ENCODE peak calls at places on chromosomes 3 and 15, in four cellular contexts. S is H1, I is K562, V is GM12878. M is an unnamed sample.

GRCh38 chr3:43895573-43895972 is 204.8 kb downstream of the ABHD5 start:
- DNase-seq in V (no peak), I (no peak), S (no peak), M (no peak)

GRCh38 chr3:160612386-160613115 is 47.2 kb upstream of the KPNA4 start:
- DNase-seq in I (no peak), S (no peak), V (no peak), M (no peak)

GRCh38 chr3:118838871-118839270 is 195.8 kb downstream of the IGSF11 start:
- DNase-seq in V (no peak), S (no peak), I (no peak), M (no peak)

GRCh38 chr3:196995646-196996355 is 27.2 kb upstream of the PIGZ start:
- DNase-seq in S (no peak), I (no peak), V (no peak), M (no peak)

GRCh38 chr3:66428733-66429132 is 72.1 kb downstream of the LRIG1 start:
- DNase-seq in V (no peak), I (no peak), S (no peak), M (no peak)

GRCh38 chr3:141228385-141228784 is 3.2 kb upstream of the PXYLP1 start:
- DNase-seq in I (no peak), S (peak; percentile 10), V (no peak), M (peak; percentile 44)

GRCh38 chr3:98560911-98561310 is 29.1 kb downstream of the GPR15 start:
- DNase-seq in V (no peak), S (no peak), I (no peak), M (no peak)

GRCh38 chr3:60935709-60936108 is 315.5 kb downstream of the FHIT start:
- DNase-seq in I (no peak), S (no peak), V (no peak), M (no peak)

GRCh38 chr3:193729088-193729465 is 136.1 kb downstream of the OPA1 start:
- DNase-seq in I (no peak), V (no peak), S (no peak), M (no peak)

GRCh38 chr3:94500146-94500545 is 437.3 kb downstream of the NSUN3 start:
- DNase-seq in I (no peak), V (no peak), S (no peak), M (no peak)

GRCh38 chr15:90873998-90874605 is 5.7 kb downstream of the FURIN start:
- DNase-seq in S (peak; percentile 71), I (peak; percentile 80), V (no peak), M (peak; percentile 97)

GRCh38 chr3:76024640-76025039 is 239.3 kb upstream of the ZNF717 start:
- DNase-seq in S (no peak), I (peak; percentile 0), V (no peak), M (peak; percentile 3)

GRCh38 chr3:6928064-6928463 is 67.1 kb downstream of the GRM7 start:
- DNase-seq in I (no peak), V (no peak), S (no peak), M (no peak)

GRCh38 chr15:55434989-55435825 is 26.9 kb downstream of the PIERCE2 start:
- DNase-seq in I (peak; percentile 76), S (peak; percentile 35), V (no peak), M (peak; percentile 54)

GRCh38 chr3:7260975-7261374 is 400.1 kb downstream of the GRM7 start:
- DNase-seq in S (no peak), I (no peak), V (no peak), M (no peak)

GRCh38 chr15:76310470-76311070 is 699 bp downstream of the ETFA start:
- DNase-seq in S (no peak), V (no peak), I (peak; percentile 55), M (no peak)

GRCh38 chr3:169268942-169269460 is 394.5 kb downstream of the MECOM start:
- DNase-seq in I (no peak), V (no peak), S (no peak), M (no peak)

GRCh38 chr3:54188176-54188791 is 65.9 kb downstream of the CACNA2D3 start:
- DNase-seq in S (peak; percentile 72), I (peak; percentile 58), V (no peak), M (peak; percentile 53)

GRCh38 chr15:69729167-69729748 is 276.6 kb downstream of the RPLP1 start:
- DNase-seq in S (peak; percentile 88), V (no peak), I (peak; percentile 41), M (no peak)

GRCh38 chr3:12935023-12935860 is 93.9 kb upstream of the RPL32 start:
- DNase-seq in V (no peak), I (peak; percentile 71), S (no peak), M (no peak)

GRCh38 chr3:188756241-188756640 is 415.5 kb upstream of the TPRG1 start:
- DNase-seq in V (no peak), S (no peak), I (no peak), M (no peak)

GRCh38 chr3:158532099-158532734 is 38.8 kb upstream of the MLF1 start:
- DNase-seq in S (no peak), V (no peak), I (peak; percentile 39), M (peak; percentile 44)

GRCh38 chr3:141076026-141076797 is 25.1 kb downstream of the SPSB4 start:
- DNase-seq in V (no peak), I (no peak), S (no peak), M (no peak)

GRCh38 chr3:104392327-104392726 is 974.4 kb upstream of the ALCAM start:
- DNase-seq in S (no peak), V (no peak), I (no peak), M (peak; percentile 4)

GRCh38 chr3:414063-414462 is 217.5 kb downstream of the CHL1 start:
- DNase-seq in S (no peak), V (no peak), I (peak; percentile 6), M (no peak)

GRCh38 chr3:185658504-185658912 is 72.4 kb downstream of the SENP2 start:
- DNase-seq in V (no peak), S (no peak), I (no peak), M (peak; percentile 14)

GRCh38 chr3:185661772-185662171 is 75.7 kb downstream of the SENP2 start:
- DNase-seq in V (no peak), I (no peak), S (no peak), M (no peak)

GRCh38 chr3:185658943-185659342 is 72.8 kb downstream of the SENP2 start:
- DNase-seq in S (no peak), V (no peak), I (no peak), M (no peak)

GRCh38 chr3:185657691-185658503 is 71.8 kb downstream of the SENP2 start:
- DNase-seq in V (no peak), S (no peak), I (no peak), M (no peak)

DNA sequence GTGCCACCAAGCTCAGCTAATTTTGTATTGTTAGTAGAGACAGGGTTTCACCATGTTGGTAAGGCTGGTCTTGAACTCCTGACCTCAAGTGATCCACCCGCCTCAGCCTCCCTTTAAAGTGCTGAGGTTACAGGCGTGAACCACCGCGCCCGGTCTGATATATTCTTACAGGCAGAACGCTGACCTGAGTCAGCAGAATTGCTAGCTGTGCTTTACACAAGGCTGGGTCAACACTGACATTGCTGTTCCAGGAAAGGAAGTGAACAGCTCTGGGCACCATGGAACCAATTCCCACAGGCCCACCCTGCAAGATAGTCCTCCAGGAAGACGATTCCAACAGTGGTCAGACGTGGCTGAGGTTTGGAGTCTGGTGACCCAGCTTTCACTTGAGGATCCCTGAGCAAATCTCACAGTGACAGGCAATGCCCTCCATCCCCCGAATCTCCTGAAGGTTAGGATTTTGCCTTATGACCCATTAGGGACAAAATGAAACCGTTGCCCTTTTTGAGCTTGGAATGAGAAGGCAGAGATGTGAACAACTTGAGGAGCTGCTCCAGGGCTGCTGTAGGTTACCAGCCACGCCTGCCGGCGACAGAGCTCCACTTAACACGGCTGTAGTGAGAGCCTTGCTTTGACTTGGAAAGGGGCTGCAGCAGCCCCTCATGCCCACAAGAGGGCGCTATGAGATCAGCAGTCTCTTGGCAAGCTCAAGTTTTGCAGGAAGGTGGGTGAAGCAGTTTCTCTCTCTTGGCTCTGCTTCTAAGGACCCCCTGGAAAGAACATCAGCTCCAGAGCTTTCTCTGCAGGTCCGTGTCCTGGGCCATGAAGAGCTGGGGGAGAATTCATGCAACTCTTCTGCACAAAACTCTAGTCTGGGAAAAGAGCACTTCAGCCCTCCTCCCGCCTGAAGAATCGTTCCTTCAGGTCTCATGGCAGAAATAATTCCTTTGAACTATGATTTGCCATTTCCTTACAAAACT is 74.1 kb downstream of the SENP2 start:
- DNase-seq in V (peak; percentile 8), S (peak; percentile 86), I (peak; percentile 89), M (peak; percentile 72)
- TF ChIP-seq HDAC6 in V (no peak), S (no peak), I (no peak), M (no peak)

DNA sequence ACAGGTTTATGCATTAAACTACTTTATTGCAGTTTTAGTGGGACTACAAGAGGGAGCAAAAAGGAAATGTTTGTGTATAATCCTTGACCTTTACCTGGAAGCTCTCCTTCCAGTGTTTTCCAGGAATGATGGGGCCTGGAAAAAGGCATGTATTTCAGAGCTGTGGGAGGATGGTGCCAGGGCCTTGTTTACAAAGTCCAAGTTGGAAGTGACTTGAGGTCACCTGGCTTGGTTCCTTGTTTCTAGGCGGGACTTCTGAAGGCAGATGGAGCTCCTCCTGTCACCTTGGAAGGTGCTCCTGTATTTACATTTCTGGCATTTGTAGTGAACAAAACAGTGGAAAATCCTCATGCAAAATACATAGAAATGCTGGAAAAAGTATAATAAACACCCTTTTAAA is 15.1 kb downstream of the ACVR2B start:
- DNase-seq in S (no peak), I (no peak), V (no peak), M (no peak)
- TF ChIP-seq HDAC6 in S (no peak), I (no peak), V (no peak), M (no peak)

GRCh38 chr3:45026038-45026437 is at the start of gene CLEC3B:
- DNase-seq in S (no peak), V (no peak), I (no peak), M (no peak)

GRCh38 chr3:45021524-45021923 is 4.6 kb upstream of the CLEC3B start:
- DNase-seq in I (no peak), V (no peak), S (no peak), M (no peak)

GRCh38 chr3:45024601-45025262 is 1.4 kb upstream of the CLEC3B start:
- DNase-seq in I (no peak), V (no peak), S (no peak), M (no peak)

GRCh38 chr3:45021936-45022335 is 4.2 kb upstream of the CLEC3B start:
- DNase-seq in I (no peak), S (no peak), V (no peak), M (no peak)

DNA sequence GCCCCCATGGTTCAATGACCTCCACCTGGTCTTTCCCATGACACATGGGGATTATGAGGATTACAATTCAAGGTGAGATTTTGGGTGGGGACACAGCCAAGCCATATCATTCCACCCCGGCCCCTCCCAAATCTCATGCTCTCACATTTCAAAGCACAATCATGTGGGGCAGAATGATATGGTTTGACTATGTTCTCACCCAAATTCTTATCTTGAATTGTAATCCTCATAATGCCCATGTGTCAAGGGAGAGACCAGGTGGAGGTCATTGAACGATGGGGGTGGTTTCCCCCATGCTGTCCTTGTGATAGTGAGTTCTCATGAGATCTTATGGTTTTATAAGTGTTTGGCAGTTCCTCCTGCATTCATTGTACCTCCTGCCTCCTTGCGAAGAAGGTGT is 2.4 kb upstream of the CLEC3B start:
- DNase-seq in S (no peak), V (no peak), I (peak; percentile 44), M (no peak)
- TF ChIP-seq HDAC6 in S (no peak), V (no peak), I (no peak), M (no peak)

GRCh38 chr3:72039677-72040076 is 254.7 kb upstream of the PROK2 start:
- DNase-seq in V (no peak), I (no peak), S (no peak), M (no peak)

GRCh38 chr3:72042397-72043211 is 257.7 kb upstream of the PROK2 start:
- DNase-seq in V (no peak), I (no peak), S (no peak), M (no peak)

GRCh38 chr3:72043212-72044133 is 258.5 kb upstream of the PROK2 start:
- DNase-seq in I (peak; percentile 30), V (peak; percentile 15), S (no peak), M (no peak)

GRCh38 chr3:72044231-72044935 is 259.4 kb upstream of the PROK2 start:
- DNase-seq in I (no peak), S (no peak), V (no peak), M (no peak)

GRCh38 chr3:72041531-72041930 is 256.6 kb upstream of the PROK2 start:
- DNase-seq in I (no peak), V (no peak), S (no peak), M (no peak)
- TF ChIP-seq HDAC6 in I (no peak), V (no peak), S (no peak), M (no peak)

M was measured in HepG2.